ENCODE peak calls at places on chromosomes 1 and 21, in seven cellular contexts. One of them, this sample, is unnamed.
A peak's percentile ranks its signal among the peaks of the same experiment; 100 is the strongest.

GRCh38 chr1:25204797-25205441 is 27.4 kb downstream of the SYF2 start:
- DNase-seq in astrocyte: peak; percentile 52
- DNase-seq in BJ: no peak
- DNase-seq in epithelial cell of esophagus: peak; percentile 53
- DNase-seq in choroid plexus epithelial cell: peak; percentile 75
- DNase-seq in mucosa of descending colon: no peak
- DNase-seq in breast epithelium: no peak
- DNase-seq in this sample: peak; percentile 27

GRCh38 chr1:156750191-156750931 is 1.1 kb downstream of the HDGF start:
- DNase-seq in epithelial cell of esophagus: peak; percentile 89
- DNase-seq in breast epithelium: peak; percentile 69
- DNase-seq in choroid plexus epithelial cell: no peak
- DNase-seq in BJ: no peak
- DNase-seq in astrocyte: no peak
- DNase-seq in mucosa of descending colon: peak; percentile 73
- DNase-seq in this sample: no peak

GRCh38 chr1:11526071-11526895 is 47.3 kb downstream of the DISP3 start:
- DNase-seq in astrocyte: no peak
- DNase-seq in epithelial cell of esophagus: peak; percentile 22
- DNase-seq in choroid plexus epithelial cell: no peak
- DNase-seq in BJ: no peak
- DNase-seq in mucosa of descending colon: no peak
- DNase-seq in breast epithelium: no peak
- DNase-seq in this sample: no peak

GRCh38 chr1:110477041-110477440 is 26.1 kb downstream of the PROK1 start:
- DNase-seq in breast epithelium: no peak
- DNase-seq in BJ: peak; percentile 22
- DNase-seq in choroid plexus epithelial cell: peak; percentile 20
- DNase-seq in astrocyte: peak; percentile 76
- DNase-seq in mucosa of descending colon: no peak
- DNase-seq in epithelial cell of esophagus: peak; percentile 95
- DNase-seq in this sample: no peak

GRCh38 chr1:33342041-33342723 is 21.3 kb upstream of the A3GALT2 start:
- DNase-seq in astrocyte: peak; percentile 98
- DNase-seq in mucosa of descending colon: peak; percentile 84
- DNase-seq in epithelial cell of esophagus: peak; percentile 91
- DNase-seq in choroid plexus epithelial cell: peak; percentile 99
- DNase-seq in breast epithelium: peak; percentile 79
- DNase-seq in BJ: peak; percentile 88
- DNase-seq in this sample: peak; percentile 96

GRCh38 chr1:219323426-219323825 is 149.7 kb downstream of the LYPLAL1 start:
- DNase-seq in BJ: no peak
- DNase-seq in astrocyte: peak; percentile 19
- DNase-seq in choroid plexus epithelial cell: peak; percentile 63
- DNase-seq in breast epithelium: no peak
- DNase-seq in epithelial cell of esophagus: no peak
- DNase-seq in mucosa of descending colon: no peak
- DNase-seq in this sample: no peak

GRCh38 chr1:15218287-15219279 is 28.4 kb upstream of the FHAD1 start:
- DNase-seq in epithelial cell of esophagus: no peak
- DNase-seq in BJ: no peak
- DNase-seq in choroid plexus epithelial cell: peak; percentile 70
- DNase-seq in mucosa of descending colon: no peak
- DNase-seq in breast epithelium: no peak
- DNase-seq in astrocyte: no peak
- DNase-seq in this sample: peak; percentile 24

GRCh38 chr21:42187976-42188653 is 30.8 kb upstream of the ABCG1 start:
- DNase-seq in mucosa of descending colon: peak; percentile 71
- DNase-seq in epithelial cell of esophagus: peak; percentile 46
- DNase-seq in BJ: no peak
- DNase-seq in breast epithelium: no peak
- DNase-seq in astrocyte: peak; percentile 13
- DNase-seq in choroid plexus epithelial cell: peak; percentile 36
- DNase-seq in this sample: no peak

GRCh38 chr1:207828046-207828445 is 76.2 kb downstream of the CD46 start:
- DNase-seq in epithelial cell of esophagus: no peak
- DNase-seq in BJ: no peak
- DNase-seq in mucosa of descending colon: no peak
- DNase-seq in astrocyte: no peak
- DNase-seq in breast epithelium: peak; percentile 12
- DNase-seq in choroid plexus epithelial cell: no peak
- DNase-seq in this sample: no peak

GRCh38 chr1:221418346-221418745 is 323.5 kb downstream of the DUSP10 start:
- DNase-seq in BJ: no peak
- DNase-seq in astrocyte: peak; percentile 80
- DNase-seq in epithelial cell of esophagus: peak; percentile 19
- DNase-seq in choroid plexus epithelial cell: peak; percentile 29
- DNase-seq in mucosa of descending colon: no peak
- DNase-seq in breast epithelium: no peak
- DNase-seq in this sample: no peak

GRCh38 chr1:174966000-174966572 is 33.7 kb upstream of the CACYBP start:
- DNase-seq in astrocyte: no peak
- DNase-seq in BJ: no peak
- DNase-seq in choroid plexus epithelial cell: peak; percentile 68
- DNase-seq in epithelial cell of esophagus: peak; percentile 82
- DNase-seq in mucosa of descending colon: no peak
- DNase-seq in breast epithelium: no peak
- DNase-seq in this sample: no peak

GRCh38 chr1:54253480-54253879 is 53.5 kb downstream of the MRPL37 start:
- DNase-seq in mucosa of descending colon: no peak
- DNase-seq in breast epithelium: no peak
- DNase-seq in choroid plexus epithelial cell: peak; percentile 92
- DNase-seq in astrocyte: peak; percentile 94
- DNase-seq in BJ: peak; percentile 54
- DNase-seq in epithelial cell of esophagus: peak; percentile 88
- DNase-seq in this sample: no peak

GRCh38 chr1:228530086-228530758 is 43.0 kb downstream of the RNF187 start:
- DNase-seq in BJ: no peak
- DNase-seq in astrocyte: no peak
- DNase-seq in mucosa of descending colon: no peak
- DNase-seq in choroid plexus epithelial cell: no peak
- DNase-seq in epithelial cell of esophagus: no peak
- DNase-seq in breast epithelium: no peak
- DNase-seq in this sample: no peak

GRCh38 chr21:32516729-32517649 is 68.3 kb downstream of the TCP10L start:
- DNase-seq in epithelial cell of esophagus: peak; percentile 87
- DNase-seq in BJ: peak; percentile 51
- DNase-seq in mucosa of descending colon: no peak
- DNase-seq in astrocyte: peak; percentile 99
- DNase-seq in choroid plexus epithelial cell: peak; percentile 98
- DNase-seq in breast epithelium: no peak
- DNase-seq in this sample: peak; percentile 51

GRCh38 chr21:45379901-45380330 is 25.0 kb upstream of the COL18A1 start:
- DNase-seq in mucosa of descending colon: no peak
- DNase-seq in epithelial cell of esophagus: no peak
- DNase-seq in breast epithelium: no peak
- DNase-seq in astrocyte: no peak
- DNase-seq in BJ: no peak
- DNase-seq in choroid plexus epithelial cell: no peak
- DNase-seq in this sample: no peak

GRCh38 chr1:81689531-81689941 is 111.2 kb upstream of the ADGRL2 start:
- DNase-seq in breast epithelium: no peak
- DNase-seq in BJ: no peak
- DNase-seq in astrocyte: peak; percentile 83
- DNase-seq in mucosa of descending colon: no peak
- DNase-seq in epithelial cell of esophagus: peak; percentile 61
- DNase-seq in choroid plexus epithelial cell: peak; percentile 79
- DNase-seq in this sample: no peak

GRCh38 chr1:31752258-31752657 is 11.9 kb downstream of the ADGRB2 start:
- DNase-seq in epithelial cell of esophagus: no peak
- DNase-seq in BJ: no peak
- DNase-seq in choroid plexus epithelial cell: no peak
- DNase-seq in astrocyte: no peak
- DNase-seq in mucosa of descending colon: no peak
- DNase-seq in breast epithelium: no peak
- DNase-seq in this sample: no peak

GRCh38 chr1:180584869-180585268 is 26.1 kb downstream of the OVAAL start:
- DNase-seq in breast epithelium: no peak
- DNase-seq in choroid plexus epithelial cell: no peak
- DNase-seq in mucosa of descending colon: no peak
- DNase-seq in epithelial cell of esophagus: no peak
- DNase-seq in BJ: no peak
- DNase-seq in astrocyte: no peak
- DNase-seq in this sample: no peak

GRCh38 chr1:19577001-19577400 is 67.1 kb upstream of the NBL1 start:
- DNase-seq in mucosa of descending colon: no peak
- DNase-seq in choroid plexus epithelial cell: no peak
- DNase-seq in astrocyte: no peak
- DNase-seq in breast epithelium: no peak
- DNase-seq in epithelial cell of esophagus: no peak
- DNase-seq in BJ: no peak
- DNase-seq in this sample: no peak

GRCh38 chr1:7513081-7513480 is 258.0 kb upstream of the VAMP3 start:
- DNase-seq in mucosa of descending colon: no peak
- DNase-seq in astrocyte: no peak
- DNase-seq in breast epithelium: no peak
- DNase-seq in BJ: no peak
- DNase-seq in epithelial cell of esophagus: no peak
- DNase-seq in choroid plexus epithelial cell: no peak
- DNase-seq in this sample: no peak

GRCh38 chr1:192550922-192551534 is 24.5 kb upstream of the RGS1 start:
- DNase-seq in choroid plexus epithelial cell: peak; percentile 91
- DNase-seq in BJ: peak; percentile 61
- DNase-seq in epithelial cell of esophagus: peak; percentile 44
- DNase-seq in astrocyte: peak; percentile 97
- DNase-seq in mucosa of descending colon: no peak
- DNase-seq in breast epithelium: no peak
- DNase-seq in this sample: no peak

GRCh38 chr1:204612326-204612725 is 73.2 kb downstream of the LRRN2 start:
- DNase-seq in astrocyte: no peak
- DNase-seq in BJ: no peak
- DNase-seq in choroid plexus epithelial cell: no peak
- DNase-seq in mucosa of descending colon: no peak
- DNase-seq in epithelial cell of esophagus: peak; percentile 4
- DNase-seq in breast epithelium: no peak
- DNase-seq in this sample: no peak

GRCh38 chr1:84298336-84298687 is 3.2 kb upstream of the SAMD13 start:
- DNase-seq in astrocyte: no peak
- DNase-seq in breast epithelium: no peak
- DNase-seq in choroid plexus epithelial cell: peak; percentile 37
- DNase-seq in epithelial cell of esophagus: peak; percentile 31
- DNase-seq in mucosa of descending colon: peak; percentile 69
- DNase-seq in BJ: no peak
- DNase-seq in this sample: no peak

GRCh38 chr1:186904361-186904760 is 75.6 kb downstream of the PLA2G4A start:
- DNase-seq in choroid plexus epithelial cell: no peak
- DNase-seq in breast epithelium: no peak
- DNase-seq in BJ: no peak
- DNase-seq in mucosa of descending colon: no peak
- DNase-seq in astrocyte: no peak
- DNase-seq in epithelial cell of esophagus: peak; percentile 13
- DNase-seq in this sample: no peak

GRCh38 chr1:212270564-212270963 is 14.6 kb upstream of the PPP2R5A start:
- DNase-seq in mucosa of descending colon: no peak
- DNase-seq in epithelial cell of esophagus: no peak
- DNase-seq in breast epithelium: no peak
- DNase-seq in choroid plexus epithelial cell: no peak
- DNase-seq in astrocyte: no peak
- DNase-seq in BJ: no peak
- DNase-seq in this sample: no peak

GRCh38 chr1:212271234-212271633 is 14.0 kb upstream of the PPP2R5A start:
- DNase-seq in breast epithelium: no peak
- DNase-seq in BJ: no peak
- DNase-seq in astrocyte: no peak
- DNase-seq in choroid plexus epithelial cell: no peak
- DNase-seq in mucosa of descending colon: no peak
- DNase-seq in epithelial cell of esophagus: no peak
- DNase-seq in this sample: no peak

GRCh38 chr1:212267017-212267416 is 18.2 kb upstream of the PPP2R5A start:
- DNase-seq in choroid plexus epithelial cell: no peak
- DNase-seq in mucosa of descending colon: no peak
- DNase-seq in epithelial cell of esophagus: no peak
- DNase-seq in breast epithelium: no peak
- DNase-seq in astrocyte: no peak
- DNase-seq in BJ: no peak
- DNase-seq in this sample: no peak

GRCh38 chr1:212267460-212267859 is 17.8 kb upstream of the PPP2R5A start:
- DNase-seq in mucosa of descending colon: no peak
- DNase-seq in astrocyte: no peak
- DNase-seq in breast epithelium: no peak
- DNase-seq in choroid plexus epithelial cell: no peak
- DNase-seq in BJ: no peak
- DNase-seq in epithelial cell of esophagus: no peak
- DNase-seq in this sample: no peak

GRCh38 chr1:212269306-212269705 is 15.9 kb upstream of the PPP2R5A start:
- DNase-seq in epithelial cell of esophagus: no peak
- DNase-seq in mucosa of descending colon: no peak
- DNase-seq in BJ: no peak
- DNase-seq in choroid plexus epithelial cell: peak; percentile 23
- DNase-seq in astrocyte: no peak
- DNase-seq in breast epithelium: no peak
- DNase-seq in this sample: no peak
- TF ChIP-seq CTCF in epithelial cell of esophagus: no peak
- TF ChIP-seq CTCF in mucosa of descending colon: no peak
- TF ChIP-seq CTCF in BJ: no peak
- TF ChIP-seq CTCF in choroid plexus epithelial cell: peak; percentile 35
- TF ChIP-seq CTCF in astrocyte: no peak
- TF ChIP-seq CTCF in breast epithelium: no peak
- TF ChIP-seq CTCF in this sample: no peak

GRCh38 chr1:62746086-62746808 is 37.7 kb upstream of the ATG4C start:
- DNase-seq in mucosa of descending colon: no peak
- DNase-seq in BJ: no peak
- DNase-seq in epithelial cell of esophagus: peak; percentile 58
- DNase-seq in breast epithelium: no peak
- DNase-seq in astrocyte: peak; percentile 32
- DNase-seq in choroid plexus epithelial cell: peak; percentile 79
- DNase-seq in this sample: peak; percentile 30
- H3K4me3 ChIP-seq in mucosa of descending colon: no peak overlapping the region
- H3K4me3 ChIP-seq in BJ: peak overlapping the region; percentile 19
- H3K4me3 ChIP-seq in epithelial cell of esophagus: no peak overlapping the region
- H3K4me3 ChIP-seq in breast epithelium: peak overlapping the region; percentile 50
- H3K4me3 ChIP-seq in astrocyte: no peak overlapping the region
- H3K4me3 ChIP-seq in choroid plexus epithelial cell: peak overlapping the region; percentile 41
- H3K4me3 ChIP-seq in this sample: peak overlapping the region; percentile 26

DNA sequence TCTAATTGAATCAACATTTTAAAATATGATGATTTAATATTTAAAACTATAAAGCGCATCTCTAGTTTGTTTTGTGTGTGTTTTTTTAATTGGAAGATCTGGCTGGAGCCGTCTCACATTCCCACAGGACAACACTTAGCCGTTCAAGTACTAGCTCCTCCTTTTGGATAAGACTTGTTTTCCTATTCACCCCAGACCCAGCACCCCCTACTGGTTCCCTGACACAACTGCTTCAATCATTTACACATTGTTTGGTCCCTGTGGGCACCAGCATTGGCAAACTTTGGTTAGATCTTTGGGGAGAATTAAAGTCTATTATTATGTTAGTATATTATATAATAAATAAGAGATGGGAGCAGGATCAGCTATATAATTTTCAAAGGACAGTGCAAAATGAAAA is 34.5 kb downstream of the TYW3 start:
- DNase-seq in astrocyte: no peak
- DNase-seq in mucosa of descending colon: no peak
- DNase-seq in epithelial cell of esophagus: peak; percentile 31
- DNase-seq in BJ: no peak
- DNase-seq in choroid plexus epithelial cell: peak; percentile 54
- DNase-seq in breast epithelium: no peak
- DNase-seq in this sample: peak; percentile 6
- TF ChIP-seq CTCF in astrocyte: peak; percentile 26
- TF ChIP-seq CTCF in mucosa of descending colon: no peak
- TF ChIP-seq CTCF in epithelial cell of esophagus: peak; percentile 38
- TF ChIP-seq CTCF in BJ: no peak
- TF ChIP-seq CTCF in choroid plexus epithelial cell: peak; percentile 58
- TF ChIP-seq CTCF in breast epithelium: no peak
- TF ChIP-seq CTCF in this sample: peak; percentile 52

GRCh38 chr1:59971464-59971911 is 44.9 kb upstream of the CYP2J2 start:
- DNase-seq in epithelial cell of esophagus: peak; percentile 66
- DNase-seq in breast epithelium: peak; percentile 69
- DNase-seq in astrocyte: no peak
- DNase-seq in BJ: no peak
- DNase-seq in mucosa of descending colon: peak; percentile 78
- DNase-seq in choroid plexus epithelial cell: peak; percentile 70
- DNase-seq in this sample: no peak
- H3K4me3 ChIP-seq in epithelial cell of esophagus: no peak overlapping the region
- H3K4me3 ChIP-seq in breast epithelium: no peak overlapping the region
- H3K4me3 ChIP-seq in astrocyte: peak overlapping the region; percentile 41
- H3K4me3 ChIP-seq in BJ: no peak overlapping the region
- H3K4me3 ChIP-seq in mucosa of descending colon: no peak overlapping the region
- H3K4me3 ChIP-seq in choroid plexus epithelial cell: no peak overlapping the region
- H3K4me3 ChIP-seq in this sample: no peak overlapping the region

This sample was measured in HFF-Myc.